ENCODE peak calls at places on chromosomes 7 and 10, in six cellular contexts. One of them, this sample, is unnamed.

GRCh38 chr7:30226593-30227268 is 57.7 kb upstream of the ZNRF2 start:
- DNase-seq in mucosa of gallbladder: no peak
- DNase-seq in NCI-H1105 treated with DMSO at 0.1 percent for 48 hours: peak; percentile 83
- DNase-seq in mucosa of descending colon: peak; percentile 75
- DNase-seq in activated T-helper 1 cell treated with anti-CD3 and anti-CD28 coated beads, Interleukin-12 subunit alpha, Interleukin-12 subunit beta, Interleukin-2, Interleukin-4 antibody, amounts not matched to agents 30 ng/mL and 10 ng/mL and 1 ng/mL, durations not matched to agents 14 hours and 24 hours and 36 hours: no peak
- DNase-seq in HL-60: no peak
- DNase-seq in this sample: peak; percentile 75

GRCh38 chr10:110378019-110378418 is 73.3 kb upstream of the SMNDC1 start:
- DNase-seq in activated T-helper 1 cell treated with anti-CD3 and anti-CD28 coated beads, Interleukin-12 subunit alpha, Interleukin-12 subunit beta, Interleukin-2, Interleukin-4 antibody, amounts not matched to agents 30 ng/mL and 10 ng/mL and 1 ng/mL, durations not matched to agents 14 hours and 24 hours and 36 hours: no peak
- DNase-seq in mucosa of gallbladder: no peak
- DNase-seq in NCI-H1105 treated with DMSO at 0.1 percent for 48 hours: no peak
- DNase-seq in mucosa of descending colon: no peak
- DNase-seq in HL-60: no peak
- DNase-seq in this sample: no peak

GRCh38 chr10:132592790-132593788 is 55.5 kb downstream of the INPP5A start:
- DNase-seq in mucosa of descending colon: peak; percentile 67
- DNase-seq in NCI-H1105 treated with DMSO at 0.1 percent for 48 hours: no peak
- DNase-seq in mucosa of gallbladder: no peak
- DNase-seq in HL-60: no peak
- DNase-seq in activated T-helper 1 cell treated with anti-CD3 and anti-CD28 coated beads, Interleukin-12 subunit alpha, Interleukin-12 subunit beta, Interleukin-2, Interleukin-4 antibody, amounts not matched to agents 30 ng/mL and 10 ng/mL and 1 ng/mL, durations not matched to agents 14 hours and 24 hours and 36 hours: no peak
- DNase-seq in this sample: no peak

GRCh38 chr7:119994928-119995327 is 278.0 kb upstream of the KCND2 start:
- DNase-seq in mucosa of descending colon: no peak
- DNase-seq in NCI-H1105 treated with DMSO at 0.1 percent for 48 hours: no peak
- DNase-seq in HL-60: no peak
- DNase-seq in mucosa of gallbladder: no peak
- DNase-seq in activated T-helper 1 cell treated with anti-CD3 and anti-CD28 coated beads, Interleukin-12 subunit alpha, Interleukin-12 subunit beta, Interleukin-2, Interleukin-4 antibody, amounts not matched to agents 30 ng/mL and 10 ng/mL and 1 ng/mL, durations not matched to agents 14 hours and 24 hours and 36 hours: no peak
- DNase-seq in this sample: no peak

GRCh38 chr7:22896917-22897316 is 74.3 kb upstream of the TOMM7 start:
- DNase-seq in mucosa of gallbladder: peak; percentile 27
- DNase-seq in HL-60: no peak
- DNase-seq in activated T-helper 1 cell treated with anti-CD3 and anti-CD28 coated beads, Interleukin-12 subunit alpha, Interleukin-12 subunit beta, Interleukin-2, Interleukin-4 antibody, amounts not matched to agents 30 ng/mL and 10 ng/mL and 1 ng/mL, durations not matched to agents 14 hours and 24 hours and 36 hours: no peak
- DNase-seq in mucosa of descending colon: no peak
- DNase-seq in NCI-H1105 treated with DMSO at 0.1 percent for 48 hours: no peak
- DNase-seq in this sample: no peak

GRCh38 chr10:93818086-93818485 is 60.4 kb downstream of the LGI1 start:
- DNase-seq in activated T-helper 1 cell treated with anti-CD3 and anti-CD28 coated beads, Interleukin-12 subunit alpha, Interleukin-12 subunit beta, Interleukin-2, Interleukin-4 antibody, amounts not matched to agents 30 ng/mL and 10 ng/mL and 1 ng/mL, durations not matched to agents 14 hours and 24 hours and 36 hours: no peak
- DNase-seq in mucosa of gallbladder: no peak
- DNase-seq in NCI-H1105 treated with DMSO at 0.1 percent for 48 hours: no peak
- DNase-seq in HL-60: no peak
- DNase-seq in mucosa of descending colon: no peak
- DNase-seq in this sample: no peak

GRCh38 chr10:77392236-77392721 is 245.3 kb downstream of the KCNMA1 start:
- DNase-seq in mucosa of descending colon: no peak
- DNase-seq in NCI-H1105 treated with DMSO at 0.1 percent for 48 hours: no peak
- DNase-seq in HL-60: no peak
- DNase-seq in activated T-helper 1 cell treated with anti-CD3 and anti-CD28 coated beads, Interleukin-12 subunit alpha, Interleukin-12 subunit beta, Interleukin-2, Interleukin-4 antibody, amounts not matched to agents 30 ng/mL and 10 ng/mL and 1 ng/mL, durations not matched to agents 14 hours and 24 hours and 36 hours: no peak
- DNase-seq in mucosa of gallbladder: no peak
- DNase-seq in this sample: no peak

GRCh38 chr10:74432841-74433594 is 282.0 kb downstream of the ADK start:
- DNase-seq in mucosa of descending colon: no peak
- DNase-seq in mucosa of gallbladder: no peak
- DNase-seq in activated T-helper 1 cell treated with anti-CD3 and anti-CD28 coated beads, Interleukin-12 subunit alpha, Interleukin-12 subunit beta, Interleukin-2, Interleukin-4 antibody, amounts not matched to agents 30 ng/mL and 10 ng/mL and 1 ng/mL, durations not matched to agents 14 hours and 24 hours and 36 hours: no peak
- DNase-seq in HL-60: no peak
- DNase-seq in NCI-H1105 treated with DMSO at 0.1 percent for 48 hours: peak; percentile 78
- DNase-seq in this sample: no peak

GRCh38 chr10:78543749-78544446 is 510.2 kb downstream of the RPS24 start:
- DNase-seq in mucosa of descending colon: peak; percentile 50
- DNase-seq in activated T-helper 1 cell treated with anti-CD3 and anti-CD28 coated beads, Interleukin-12 subunit alpha, Interleukin-12 subunit beta, Interleukin-2, Interleukin-4 antibody, amounts not matched to agents 30 ng/mL and 10 ng/mL and 1 ng/mL, durations not matched to agents 14 hours and 24 hours and 36 hours: no peak
- DNase-seq in NCI-H1105 treated with DMSO at 0.1 percent for 48 hours: no peak
- DNase-seq in HL-60: no peak
- DNase-seq in mucosa of gallbladder: peak; percentile 53
- DNase-seq in this sample: peak; percentile 41

GRCh38 chr7:80496586-80496985 is 15.3 kb downstream of the GNAT3 start:
- DNase-seq in HL-60: no peak
- DNase-seq in activated T-helper 1 cell treated with anti-CD3 and anti-CD28 coated beads, Interleukin-12 subunit alpha, Interleukin-12 subunit beta, Interleukin-2, Interleukin-4 antibody, amounts not matched to agents 30 ng/mL and 10 ng/mL and 1 ng/mL, durations not matched to agents 14 hours and 24 hours and 36 hours: no peak
- DNase-seq in NCI-H1105 treated with DMSO at 0.1 percent for 48 hours: no peak
- DNase-seq in mucosa of gallbladder: no peak
- DNase-seq in mucosa of descending colon: no peak
- DNase-seq in this sample: no peak

GRCh38 chr10:50604049-50604640 is 19.6 kb downstream of the SGMS1 start:
- DNase-seq in activated T-helper 1 cell treated with anti-CD3 and anti-CD28 coated beads, Interleukin-12 subunit alpha, Interleukin-12 subunit beta, Interleukin-2, Interleukin-4 antibody, amounts not matched to agents 30 ng/mL and 10 ng/mL and 1 ng/mL, durations not matched to agents 14 hours and 24 hours and 36 hours: no peak
- DNase-seq in HL-60: peak; percentile 28
- DNase-seq in NCI-H1105 treated with DMSO at 0.1 percent for 48 hours: peak; percentile 81
- DNase-seq in mucosa of descending colon: no peak
- DNase-seq in mucosa of gallbladder: no peak
- DNase-seq in this sample: no peak

GRCh38 chr7:16776053-16776452 is 22.5 kb downstream of the TSPAN13 start:
- DNase-seq in mucosa of gallbladder: no peak
- DNase-seq in activated T-helper 1 cell treated with anti-CD3 and anti-CD28 coated beads, Interleukin-12 subunit alpha, Interleukin-12 subunit beta, Interleukin-2, Interleukin-4 antibody, amounts not matched to agents 30 ng/mL and 10 ng/mL and 1 ng/mL, durations not matched to agents 14 hours and 24 hours and 36 hours: no peak
- DNase-seq in HL-60: no peak
- DNase-seq in NCI-H1105 treated with DMSO at 0.1 percent for 48 hours: no peak
- DNase-seq in mucosa of descending colon: no peak
- DNase-seq in this sample: no peak

GRCh38 chr10:125011926-125012705 is 70.2 kb downstream of the ZRANB1 start:
- DNase-seq in mucosa of descending colon: peak; percentile 23
- DNase-seq in NCI-H1105 treated with DMSO at 0.1 percent for 48 hours: no peak
- DNase-seq in HL-60: no peak
- DNase-seq in activated T-helper 1 cell treated with anti-CD3 and anti-CD28 coated beads, Interleukin-12 subunit alpha, Interleukin-12 subunit beta, Interleukin-2, Interleukin-4 antibody, amounts not matched to agents 30 ng/mL and 10 ng/mL and 1 ng/mL, durations not matched to agents 14 hours and 24 hours and 36 hours: no peak
- DNase-seq in mucosa of gallbladder: no peak
- DNase-seq in this sample: no peak

GRCh38 chr10:96345250-96345649 is 13.6 kb downstream of the OPALIN start:
- DNase-seq in NCI-H1105 treated with DMSO at 0.1 percent for 48 hours: no peak
- DNase-seq in mucosa of gallbladder: no peak
- DNase-seq in HL-60: no peak
- DNase-seq in activated T-helper 1 cell treated with anti-CD3 and anti-CD28 coated beads, Interleukin-12 subunit alpha, Interleukin-12 subunit beta, Interleukin-2, Interleukin-4 antibody, amounts not matched to agents 30 ng/mL and 10 ng/mL and 1 ng/mL, durations not matched to agents 14 hours and 24 hours and 36 hours: no peak
- DNase-seq in mucosa of descending colon: no peak
- DNase-seq in this sample: no peak

GRCh38 chr7:105677395-105677701 is 96.1 kb upstream of the EFCAB10 start:
- DNase-seq in activated T-helper 1 cell treated with anti-CD3 and anti-CD28 coated beads, Interleukin-12 subunit alpha, Interleukin-12 subunit beta, Interleukin-2, Interleukin-4 antibody, amounts not matched to agents 30 ng/mL and 10 ng/mL and 1 ng/mL, durations not matched to agents 14 hours and 24 hours and 36 hours: no peak
- DNase-seq in mucosa of descending colon: no peak
- DNase-seq in HL-60: peak; percentile 11
- DNase-seq in NCI-H1105 treated with DMSO at 0.1 percent for 48 hours: no peak
- DNase-seq in mucosa of gallbladder: no peak
- DNase-seq in this sample: no peak

This sample was measured in stomach.